ENCODE peak calls at places on chromosome 7, in six cellular contexts. One of them, this sample, is unnamed.

GRCh38 chr7:24783731-24784130 is 26.5 kb upstream of the GSDME start:
- DNase-seq in fibroblast of gingiva: no peak
- DNase-seq in HCT116: no peak
- DNase-seq in HepG2: no peak
- DNase-seq in HTR-8/SVneo: no peak
- DNase-seq in bronchial epithelial cell: no peak
- DNase-seq in this sample: no peak

GRCh38 chr7:55044318-55044717 is 25.5 kb downstream of the EGFR start:
- DNase-seq in fibroblast of gingiva: no peak
- DNase-seq in HCT116: no peak
- DNase-seq in HepG2: no peak
- DNase-seq in HTR-8/SVneo: no peak
- DNase-seq in bronchial epithelial cell: no peak
- DNase-seq in this sample: no peak

GRCh38 chr7:41565655-41566054 is 137.2 kb downstream of the INHBA start:
- DNase-seq in fibroblast of gingiva: no peak
- DNase-seq in HCT116: no peak
- DNase-seq in HepG2: no peak
- DNase-seq in HTR-8/SVneo: no peak
- DNase-seq in bronchial epithelial cell: no peak
- DNase-seq in this sample: no peak

GRCh38 chr7:70156052-70156451 is 557.8 kb downstream of the AUTS2 start:
- DNase-seq in fibroblast of gingiva: no peak
- DNase-seq in HCT116: no peak
- DNase-seq in HepG2: no peak
- DNase-seq in HTR-8/SVneo: no peak
- DNase-seq in bronchial epithelial cell: no peak
- DNase-seq in this sample: no peak

GRCh38 chr7:115816318-115816974 is 214.1 kb downstream of the TFEC start:
- DNase-seq in fibroblast of gingiva: no peak
- DNase-seq in HCT116: no peak
- DNase-seq in HepG2: no peak
- DNase-seq in HTR-8/SVneo: no peak
- DNase-seq in bronchial epithelial cell: no peak
- DNase-seq in this sample: no peak

GRCh38 chr7:22251284-22251683 is 105.7 kb downstream of the RAPGEF5 start:
- DNase-seq in fibroblast of gingiva: no peak
- DNase-seq in HCT116: no peak
- DNase-seq in HepG2: no peak
- DNase-seq in HTR-8/SVneo: no peak
- DNase-seq in bronchial epithelial cell: no peak
- DNase-seq in this sample: no peak

GRCh38 chr7:67377939-67378862 is 381.6 kb downstream of the TYW1 start:
- DNase-seq in fibroblast of gingiva: peak
- DNase-seq in HCT116: peak
- DNase-seq in HepG2: peak
- DNase-seq in HTR-8/SVneo: peak
- DNase-seq in bronchial epithelial cell: peak
- DNase-seq in this sample: peak

GRCh38 chr7:45578022-45578421 is 3.9 kb downstream of the ADCY1 start:
- DNase-seq in fibroblast of gingiva: no peak
- DNase-seq in HCT116: no peak
- DNase-seq in HepG2: no peak
- DNase-seq in HTR-8/SVneo: no peak
- DNase-seq in bronchial epithelial cell: no peak
- DNase-seq in this sample: no peak

GRCh38 chr7:12322287-12322902 is 81.3 kb downstream of the VWDE start:
- DNase-seq in fibroblast of gingiva: peak
- DNase-seq in HCT116: peak
- DNase-seq in HepG2: peak
- DNase-seq in HTR-8/SVneo: no peak
- DNase-seq in bronchial epithelial cell: peak
- DNase-seq in this sample: no peak

GRCh38 chr7:107891619-107892366 is 810 bp downstream of the DLD start:
- DNase-seq in fibroblast of gingiva: no peak
- DNase-seq in HCT116: no peak
- DNase-seq in HepG2: no peak
- DNase-seq in HTR-8/SVneo: no peak
- DNase-seq in bronchial epithelial cell: peak
- DNase-seq in this sample: peak

GRCh38 chr7:102424129-102424551 is 9.2 kb upstream of the ORAI2 start:
- DNase-seq in fibroblast of gingiva: no peak
- DNase-seq in HCT116: no peak
- DNase-seq in HepG2: no peak
- DNase-seq in HTR-8/SVneo: no peak
- DNase-seq in bronchial epithelial cell: no peak
- DNase-seq in this sample: no peak

GRCh38 chr7:29988391-29989256 is 977 bp downstream of the SCRN1 start:
- DNase-seq in fibroblast of gingiva: peak
- DNase-seq in HCT116: peak
- DNase-seq in HepG2: peak
- DNase-seq in HTR-8/SVneo: peak
- DNase-seq in bronchial epithelial cell: peak
- DNase-seq in this sample: peak

GRCh38 chr7:29158748-29159147 is 12.4 kb upstream of the CPVL start:
- DNase-seq in fibroblast of gingiva: no peak
- DNase-seq in HCT116: no peak
- DNase-seq in HepG2: no peak
- DNase-seq in HTR-8/SVneo: no peak
- DNase-seq in bronchial epithelial cell: no peak
- DNase-seq in this sample: no peak

GRCh38 chr7:6306471-6306870 is 34.0 kb upstream of the CYTH3 start:
- DNase-seq in fibroblast of gingiva: peak
- DNase-seq in HCT116: peak
- DNase-seq in HepG2: peak
- DNase-seq in HTR-8/SVneo: peak
- DNase-seq in bronchial epithelial cell: peak
- DNase-seq in this sample: peak

GRCh38 chr7:97004931-97005763 is at the start of gene DLX6:
- DNase-seq in fibroblast of gingiva: no peak
- DNase-seq in HCT116: no peak
- DNase-seq in HepG2: peak
- DNase-seq in HTR-8/SVneo: no peak
- DNase-seq in bronchial epithelial cell: no peak
- DNase-seq in this sample: peak

GRCh38 chr7:42123716-42124115 is 113.3 kb downstream of the GLI3 start:
- DNase-seq in fibroblast of gingiva: no peak
- DNase-seq in HCT116: no peak
- DNase-seq in HepG2: no peak
- DNase-seq in HTR-8/SVneo: no peak
- DNase-seq in bronchial epithelial cell: no peak
- DNase-seq in this sample: no peak

GRCh38 chr7:99828818-99829217 is 1.0 kb downstream of the CYP3A43 start:
- DNase-seq in fibroblast of gingiva: no peak
- DNase-seq in HCT116: no peak
- DNase-seq in HepG2: peak
- DNase-seq in HTR-8/SVneo: no peak
- DNase-seq in bronchial epithelial cell: no peak
- DNase-seq in this sample: no peak

GRCh38 chr7:152704796-152705384 is 28.9 kb upstream of the XRCC2 start:
- DNase-seq in fibroblast of gingiva: no peak
- DNase-seq in HCT116: no peak
- DNase-seq in HepG2: no peak
- DNase-seq in HTR-8/SVneo: no peak
- DNase-seq in bronchial epithelial cell: no peak
- DNase-seq in this sample: no peak

GRCh38 chr7:70142247-70142932 is 544.1 kb downstream of the AUTS2 start:
- DNase-seq in fibroblast of gingiva: no peak
- DNase-seq in HCT116: no peak
- DNase-seq in HepG2: no peak
- DNase-seq in HTR-8/SVneo: no peak
- DNase-seq in bronchial epithelial cell: no peak
- DNase-seq in this sample: no peak

GRCh38 chr7:31788445-31788844 is 101.4 kb downstream of the PPP1R17 start:
- DNase-seq in fibroblast of gingiva: no peak
- DNase-seq in HCT116: no peak
- DNase-seq in HepG2: no peak
- DNase-seq in HTR-8/SVneo: no peak
- DNase-seq in bronchial epithelial cell: no peak
- DNase-seq in this sample: no peak

GRCh38 chr7:46566375-46566774 is 645.3 kb upstream of the IGFBP3 start:
- DNase-seq in fibroblast of gingiva: peak
- DNase-seq in HCT116: no peak
- DNase-seq in HepG2: no peak
- DNase-seq in HTR-8/SVneo: no peak
- DNase-seq in bronchial epithelial cell: no peak
- DNase-seq in this sample: no peak

GRCh38 chr7:30162622-30163124 is 27.9 kb downstream of the MTURN start:
- DNase-seq in fibroblast of gingiva: peak
- DNase-seq in HCT116: no peak
- DNase-seq in HepG2: peak
- DNase-seq in HTR-8/SVneo: peak
- DNase-seq in bronchial epithelial cell: peak
- DNase-seq in this sample: peak

GRCh38 chr7:30559566-30559965 is 35.1 kb upstream of the GARS1 start:
- DNase-seq in fibroblast of gingiva: peak
- DNase-seq in HCT116: no peak
- DNase-seq in HepG2: no peak
- DNase-seq in HTR-8/SVneo: no peak
- DNase-seq in bronchial epithelial cell: peak
- DNase-seq in this sample: no peak

GRCh38 chr7:150876817-150877526 is 24.7 kb downstream of the AOC1 start:
- DNase-seq in fibroblast of gingiva: peak
- DNase-seq in HCT116: peak
- DNase-seq in HepG2: peak
- DNase-seq in HTR-8/SVneo: peak
- DNase-seq in bronchial epithelial cell: peak
- DNase-seq in this sample: peak

GRCh38 chr7:139118234-139118802 is 8.8 kb upstream of the ZC3HAV1 start:
- DNase-seq in fibroblast of gingiva: peak
- DNase-seq in HCT116: peak
- DNase-seq in HepG2: peak
- DNase-seq in HTR-8/SVneo: no peak
- DNase-seq in bronchial epithelial cell: peak
- DNase-seq in this sample: peak

GRCh38 chr7:22564511-22565045 is 64.6 kb upstream of the STEAP1B start:
- DNase-seq in fibroblast of gingiva: peak
- DNase-seq in HCT116: no peak
- DNase-seq in HepG2: no peak
- DNase-seq in HTR-8/SVneo: no peak
- DNase-seq in bronchial epithelial cell: peak
- DNase-seq in this sample: no peak